ENCODE peak calls at places on chromosomes 2 and 18, in ten cellular contexts. One of them, this sample, is unnamed.

GRCh38 chr2:180706694-180707093 is 273.7 kb upstream of the UBE2E3 start:
- DNase-seq in fibroblast of lung: no peak
- DNase-seq in hypothalamus: no peak
- DNase-seq in T-helper 17 cell: no peak
- DNase-seq in head of caudate nucleus: no peak
- DNase-seq in WTC11: no peak
- DNase-seq in iPS DF 6.9: no peak
- DNase-seq in neural crest cell: no peak
- DNase-seq in RWPE1: no peak
- DNase-seq in heart right ventricle: no peak
- DNase-seq in this sample: no peak

GRCh38 chr2:220394433-220394832 is 767.0 kb downstream of the SLC4A3 start:
- DNase-seq in fibroblast of lung: peak; percentile 70
- DNase-seq in hypothalamus: no peak
- DNase-seq in T-helper 17 cell: no peak
- DNase-seq in head of caudate nucleus: no peak
- DNase-seq in WTC11: no peak
- DNase-seq in iPS DF 6.9: no peak
- DNase-seq in neural crest cell: no peak
- DNase-seq in RWPE1: no peak
- DNase-seq in heart right ventricle: peak; percentile 25
- DNase-seq in this sample: no peak

GRCh38 chr2:31694444-31694843 is 113.7 kb upstream of the SRD5A2 start:
- DNase-seq in fibroblast of lung: no peak
- DNase-seq in hypothalamus: no peak
- DNase-seq in T-helper 17 cell: no peak
- DNase-seq in head of caudate nucleus: no peak
- DNase-seq in WTC11: no peak
- DNase-seq in iPS DF 6.9: no peak
- DNase-seq in neural crest cell: no peak
- DNase-seq in RWPE1: no peak
- DNase-seq in heart right ventricle: no peak
- DNase-seq in this sample: peak; percentile 8

GRCh38 chr2:200695178-200695930 is 109.5 kb downstream of the AOX1 start:
- DNase-seq in fibroblast of lung: no peak
- DNase-seq in hypothalamus: no peak
- DNase-seq in T-helper 17 cell: no peak
- DNase-seq in head of caudate nucleus: peak; percentile 47
- DNase-seq in WTC11: no peak
- DNase-seq in iPS DF 6.9: no peak
- DNase-seq in neural crest cell: no peak
- DNase-seq in RWPE1: no peak
- DNase-seq in heart right ventricle: peak; percentile 13
- DNase-seq in this sample: no peak

GRCh38 chr18:41326311-41326710 is 628.7 kb upstream of the PIK3C3 start:
- DNase-seq in fibroblast of lung: peak; percentile 95
- DNase-seq in hypothalamus: no peak
- DNase-seq in T-helper 17 cell: no peak
- DNase-seq in head of caudate nucleus: no peak
- DNase-seq in WTC11: no peak
- DNase-seq in iPS DF 6.9: no peak
- DNase-seq in neural crest cell: no peak
- DNase-seq in RWPE1: no peak
- DNase-seq in heart right ventricle: no peak
- DNase-seq in this sample: no peak

GRCh38 chr2:74072542-74072941 is 75.2 kb downstream of the BOLA3 start:
- DNase-seq in fibroblast of lung: no peak
- DNase-seq in hypothalamus: no peak
- DNase-seq in T-helper 17 cell: no peak
- DNase-seq in head of caudate nucleus: no peak
- DNase-seq in WTC11: no peak
- DNase-seq in iPS DF 6.9: no peak
- DNase-seq in neural crest cell: no peak
- DNase-seq in RWPE1: no peak
- DNase-seq in heart right ventricle: no peak
- DNase-seq in this sample: no peak

GRCh38 chr2:191385416-191386160 is 140.4 kb downstream of the MYO1B start:
- DNase-seq in fibroblast of lung: peak; percentile 40
- DNase-seq in hypothalamus: no peak
- DNase-seq in T-helper 17 cell: no peak
- DNase-seq in head of caudate nucleus: no peak
- DNase-seq in WTC11: no peak
- DNase-seq in iPS DF 6.9: no peak
- DNase-seq in neural crest cell: no peak
- DNase-seq in RWPE1: no peak
- DNase-seq in heart right ventricle: no peak
- DNase-seq in this sample: no peak

GRCh38 chr2:161586517-161587167 is 37.6 kb upstream of the SLC4A10 start:
- DNase-seq in fibroblast of lung: peak; percentile 23
- DNase-seq in hypothalamus: no peak
- DNase-seq in T-helper 17 cell: no peak
- DNase-seq in head of caudate nucleus: no peak
- DNase-seq in WTC11: no peak
- DNase-seq in iPS DF 6.9: no peak
- DNase-seq in neural crest cell: no peak
- DNase-seq in RWPE1: peak; percentile 7
- DNase-seq in heart right ventricle: no peak
- DNase-seq in this sample: no peak

GRCh38 chr2:104853926-104854506 is at the start of gene POU3F3:
- DNase-seq in fibroblast of lung: peak; percentile 97
- DNase-seq in hypothalamus: peak; percentile 95
- DNase-seq in T-helper 17 cell: no peak
- DNase-seq in head of caudate nucleus: peak; percentile 100
- DNase-seq in WTC11: peak; percentile 98
- DNase-seq in iPS DF 6.9: peak; percentile 94
- DNase-seq in neural crest cell: peak; percentile 90
- DNase-seq in RWPE1: no peak
- DNase-seq in heart right ventricle: peak; percentile 86
- DNase-seq in this sample: no peak

GRCh38 chr2:237315881-237316225 is 98.1 kb downstream of the COL6A3 start:
- DNase-seq in fibroblast of lung: peak; percentile 71
- DNase-seq in hypothalamus: no peak
- DNase-seq in T-helper 17 cell: no peak
- DNase-seq in head of caudate nucleus: no peak
- DNase-seq in WTC11: no peak
- DNase-seq in iPS DF 6.9: no peak
- DNase-seq in neural crest cell: no peak
- DNase-seq in RWPE1: no peak
- DNase-seq in heart right ventricle: peak; percentile 52
- DNase-seq in this sample: no peak